ENCODE peak calls at places on chromosomes 4 and X, in nine cellular contexts. L is substantia nigra, G is coronary artery, A is fibroblast of the aortic adventitia, P is COR-L47, K is AG08396, V is right cardiac atrium, M is progenitor cell of endocrine pancreas, J is lung microvascular endothelial cell. T is an unnamed sample.

GRCh38 chr4:183376381-183376780 is 54.2 kb upstream of the CLDN24 start:
- DNase-seq in L (no peak), G (no peak), A (no peak), P (no peak), K (no peak), V (no peak), M (no peak), J (no peak), T (no peak)

GRCh38 chrX:82813671-82814078 is 694.4 kb upstream of the POU3F4 start:
- DNase-seq in L (no peak), G (no peak), A (peak; percentile 34), P (no peak), K (no peak), V (no peak), M (no peak), J (no peak), T (peak; percentile 22)

GRCh38 chr4:26931961-26932360 is 71.3 kb downstream of the STIM2 start:
- DNase-seq in L (no peak), G (no peak), A (no peak), P (no peak), K (no peak), V (no peak), M (no peak), J (no peak), T (no peak)

GRCh38 chr4:150570862-150571261 is 11.1 kb upstream of the MAB21L2 start:
- DNase-seq in L (no peak), G (no peak), A (no peak), P (no peak), K (no peak), V (no peak), M (no peak), J (no peak), T (no peak)

GRCh38 chrX:1546601-1547275 is 9.8 kb upstream of the P2RY8 start:
- DNase-seq in L (no peak), G (no peak), A (no peak), P (no peak), K (no peak), V (no peak), M (no peak), J (no peak), T (no peak)

GRCh38 chr4:99690990-99691389 is 33.4 kb upstream of the C4orf54 start:
- DNase-seq in L (no peak), G (no peak), A (no peak), P (no peak), K (no peak), V (no peak), M (no peak), J (no peak), T (no peak)

GRCh38 chrX:13647709-13648212 is 5.2 kb upstream of the TCEANC start:
- DNase-seq in L (no peak), G (no peak), A (peak; percentile 75), P (peak; percentile 58), K (peak; percentile 28), V (peak; percentile 76), M (no peak), J (peak; percentile 85), T (peak; percentile 89)

GRCh38 chr4:56637791-56638190 is 43.3 kb downstream of the HOPX start:
- DNase-seq in L (no peak), G (no peak), A (no peak), P (no peak), K (no peak), V (no peak), M (no peak), J (no peak), T (no peak)

GRCh38 chrX:112849010-112849409 is 8.4 kb upstream of the AMOT start:
- DNase-seq in L (no peak), G (no peak), A (no peak), P (no peak), K (no peak), V (peak; percentile 62), M (no peak), J (peak; percentile 3), T (peak; percentile 44)

GRCh38 chrX:703466-704210 is 73.0 kb downstream of the SHOX start:
- DNase-seq in L (no peak), G (no peak), A (no peak), P (no peak), K (no peak), V (no peak), M (no peak), J (no peak), T (no peak)

GRCh38 chrX:40170830-40171512 is 73.2 kb upstream of the BCOR start:
- DNase-seq in L (no peak), G (peak; percentile 65), A (no peak), P (peak; percentile 7), K (no peak), V (peak; percentile 64), M (no peak), J (no peak), T (no peak)

GRCh38 chrX:55111578-55112254 is 22.9 kb downstream of the PAGE2 start:
- DNase-seq in L (no peak), G (no peak), A (no peak), P (no peak), K (no peak), V (no peak), M (no peak), J (no peak), T (no peak)

GRCh38 chrX:100994352-100995281 is 25.1 kb downstream of the ARL13A start:
- DNase-seq in L (no peak), G (no peak), A (peak; percentile 31), P (no peak), K (peak; percentile 8), V (no peak), M (no peak), J (peak; percentile 75), T (peak; percentile 68)

GRCh38 chr4:83272900-83273299 is 11.7 kb downstream of the COQ2 start:
- DNase-seq in L (no peak), G (no peak), A (no peak), P (no peak), K (no peak), V (no peak), M (no peak), J (no peak), T (no peak)

GRCh38 chr4:184453402-184454160 is 20.8 kb downstream of the IRF2 start:
- DNase-seq in L (no peak), G (peak; percentile 45), A (peak; percentile 80), P (no peak), K (peak; percentile 84), V (no peak), M (no peak), J (no peak), T (peak; percentile 95)

GRCh38 chr4:140233811-140234696 is 80.1 kb upstream of the MAML3 start:
- DNase-seq in L (no peak), G (no peak), A (peak; percentile 81), P (no peak), K (peak; percentile 62), V (no peak), M (no peak), J (no peak), T (peak; percentile 90)

GRCh38 chrX:41333994-41334865 is at the start of gene DDX3X:
- DNase-seq in L (peak; percentile 84), G (peak; percentile 93), A (peak; percentile 96), P (peak; percentile 73), K (peak; percentile 95), V (peak; percentile 93), M (peak; percentile 59), J (peak; percentile 96), T (peak; percentile 91)

GRCh38 chrX:152810403-152810802 is 20.2 kb downstream of the CETN2 start:
- DNase-seq in L (no peak), G (no peak), A (no peak), P (peak; percentile 2), K (no peak), V (no peak), M (no peak), J (no peak), T (no peak)

GRCh38 chr4:108502366-108502765 is 118.0 kb upstream of the RPL34 start:
- DNase-seq in L (no peak), G (no peak), A (no peak), P (peak; percentile 12), K (no peak), V (no peak), M (no peak), J (peak; percentile 59), T (no peak)

GRCh38 chrX:66004928-66005831 is 34.7 kb downstream of the VSIG4 start:
- DNase-seq in L (no peak), G (no peak), A (no peak), P (no peak), K (no peak), V (no peak), M (no peak), J (no peak), T (no peak)

GRCh38 chr4:121827851-121828250 is 4.2 kb upstream of the CCNA2 start:
- DNase-seq in L (no peak), G (no peak), A (peak; percentile 60), P (no peak), K (peak; percentile 39), V (no peak), M (no peak), J (no peak), T (peak; percentile 64)

GRCh38 chr4:139476363-139476762 is 22.4 kb downstream of the RAB33B start:
- DNase-seq in L (no peak), G (no peak), A (no peak), P (no peak), K (no peak), V (no peak), M (no peak), J (no peak), T (no peak)

GRCh38 chr4:40629401-40630334 is at the start of gene RBM47:
- DNase-seq in L (peak; percentile 23), G (no peak), A (peak; percentile 68), P (peak; percentile 18), K (peak; percentile 69), V (peak; percentile 86), M (peak; percentile 52), J (peak; percentile 28), T (peak; percentile 40)

GRCh38 chr4:139658185-139658584 is 7.4 kb upstream of the MGST2 start:
- DNase-seq in L (no peak), G (no peak), A (no peak), P (no peak), K (no peak), V (no peak), M (no peak), J (peak; percentile 16), T (no peak)

GRCh38 chrX:129686422-129686948 is 31.7 kb upstream of the APLN start:
- DNase-seq in L (no peak), G (peak; percentile 68), A (peak; percentile 84), P (no peak), K (no peak), V (peak; percentile 71), M (no peak), J (no peak), T (peak; percentile 5)

GRCh38 chrX:140762061-140762460 is 52.5 kb downstream of the LINC00632 start:
- DNase-seq in L (peak; percentile 1), G (no peak), A (peak; percentile 79), P (no peak), K (peak; percentile 36), V (no peak), M (peak; percentile 31), J (peak; percentile 69), T (peak; percentile 74)

GRCh38 chr4:41437264-41437566 is 100.7 kb upstream of the LIMCH1 start:
- DNase-seq in L (no peak), G (no peak), A (no peak), P (no peak), K (no peak), V (no peak), M (no peak), J (peak; percentile 52), T (no peak)

GRCh38 chr4:106530034-106530361 is 161.4 kb upstream of the GIMD1 start:
- DNase-seq in L (no peak), G (no peak), A (no peak), P (no peak), K (no peak), V (no peak), M (no peak), J (no peak), T (no peak)

GRCh38 chrX:154428176-154429171 is at the start of gene ATP6AP1:
- DNase-seq in L (peak; percentile 67), G (peak; percentile 93), A (peak; percentile 93), P (peak; percentile 86), K (peak; percentile 94), V (peak; percentile 97), M (peak; percentile 80), J (peak; percentile 96), T (peak; percentile 92)

GRCh38 chr4:81084029-81084428 is 53.5 kb downstream of the BMP3 start:
- DNase-seq in L (no peak), G (no peak), A (peak; percentile 73), P (peak; percentile 35), K (peak; percentile 12), V (no peak), M (no peak), J (no peak), T (peak; percentile 72)

GRCh38 chrX:120604359-120604782 is 470 bp downstream of the MCTS1 start:
- DNase-seq in L (no peak), G (no peak), A (peak; percentile 51), P (no peak), K (peak; percentile 28), V (no peak), M (no peak), J (peak; percentile 18), T (peak; percentile 33)